ENCODE peak calls at places on chromosomes 12 and 14, in four cellular contexts. One of them, this sample, is unnamed.

GRCh38 chr14:33062881-33063280 is 124.2 kb downstream of the NPAS3 start:
- DNase-seq in suprapubic skin: no peak
- DNase-seq in stomach: no peak
- DNase-seq in SK-N-SH: peak
- DNase-seq in this sample: no peak

GRCh38 chr12:132831771-132832170 is 3.1 kb upstream of the GOLGA3 start:
- DNase-seq in stomach: no peak
- DNase-seq in SK-N-SH: no peak
- DNase-seq in suprapubic skin: no peak
- DNase-seq in this sample: no peak

GRCh38 chr12:92337128-92337527 is 191.5 kb upstream of the BTG1 start:
- DNase-seq in stomach: no peak
- DNase-seq in suprapubic skin: no peak
- DNase-seq in SK-N-SH: no peak
- DNase-seq in this sample: no peak

GRCh38 chr14:104895786-104896642 is 28.7 kb upstream of the PLD4 start:
- DNase-seq in SK-N-SH: peak
- DNase-seq in suprapubic skin: peak
- DNase-seq in stomach: peak
- DNase-seq in this sample: peak

GRCh38 chr14:89617471-89618291 is 200.6 kb upstream of the FOXN3 start:
- DNase-seq in SK-N-SH: peak
- DNase-seq in suprapubic skin: no peak
- DNase-seq in stomach: peak
- DNase-seq in this sample: peak

GRCh38 chr12:79360936-79361335 is 329.8 kb downstream of the PAWR start:
- DNase-seq in suprapubic skin: no peak
- DNase-seq in stomach: no peak
- DNase-seq in SK-N-SH: no peak
- DNase-seq in this sample: no peak

GRCh38 chr14:68759017-68759569 is 33.8 kb downstream of the ZFP36L1 start:
- DNase-seq in SK-N-SH: no peak
- DNase-seq in stomach: no peak
- DNase-seq in suprapubic skin: peak
- DNase-seq in this sample: no peak

GRCh38 chr12:26523708-26524150 is 309.3 kb downstream of the ITPR2 start:
- DNase-seq in SK-N-SH: peak
- DNase-seq in suprapubic skin: peak
- DNase-seq in stomach: peak
- DNase-seq in this sample: peak

GRCh38 chr14:76761198-76761848 is at the start of gene VASH1:
- DNase-seq in stomach: peak
- DNase-seq in suprapubic skin: no peak
- DNase-seq in SK-N-SH: peak
- DNase-seq in this sample: peak

GRCh38 chr12:60279224-60279623 is 683.4 kb downstream of the SLC16A7 start:
- DNase-seq in suprapubic skin: no peak
- DNase-seq in SK-N-SH: no peak
- DNase-seq in stomach: no peak
- DNase-seq in this sample: no peak

GRCh38 chr14:93683241-93683640 is 105.0 kb downstream of the PRIMA1 start:
- DNase-seq in SK-N-SH: peak
- DNase-seq in stomach: no peak
- DNase-seq in suprapubic skin: no peak
- DNase-seq in this sample: no peak

GRCh38 chr12:52038447-52038846 is 12.8 kb upstream of the NR4A1 start:
- DNase-seq in stomach: no peak
- DNase-seq in SK-N-SH: no peak
- DNase-seq in suprapubic skin: no peak
- DNase-seq in this sample: no peak

GRCh38 chr12:111160350-111161142 is 208.3 kb downstream of the PHETA1 start:
- DNase-seq in SK-N-SH: no peak
- DNase-seq in suprapubic skin: no peak
- DNase-seq in stomach: no peak
- DNase-seq in this sample: no peak

GRCh38 chr12:130097342-130097741 is 64.9 kb upstream of the FZD10 start:
- DNase-seq in SK-N-SH: no peak
- DNase-seq in suprapubic skin: no peak
- DNase-seq in stomach: no peak
- DNase-seq in this sample: no peak

GRCh38 chr14:103535891-103536565 is 7.0 kb downstream of the TRMT61A start:
- DNase-seq in stomach: no peak
- DNase-seq in SK-N-SH: no peak
- DNase-seq in suprapubic skin: no peak
- DNase-seq in this sample: no peak
- TF ChIP-seq POLR2AphosphoS5 in stomach: no peak
- TF ChIP-seq POLR2AphosphoS5 in SK-N-SH: no peak
- TF ChIP-seq POLR2AphosphoS5 in suprapubic skin: no peak
- TF ChIP-seq POLR2AphosphoS5 in this sample: no peak

DNA sequence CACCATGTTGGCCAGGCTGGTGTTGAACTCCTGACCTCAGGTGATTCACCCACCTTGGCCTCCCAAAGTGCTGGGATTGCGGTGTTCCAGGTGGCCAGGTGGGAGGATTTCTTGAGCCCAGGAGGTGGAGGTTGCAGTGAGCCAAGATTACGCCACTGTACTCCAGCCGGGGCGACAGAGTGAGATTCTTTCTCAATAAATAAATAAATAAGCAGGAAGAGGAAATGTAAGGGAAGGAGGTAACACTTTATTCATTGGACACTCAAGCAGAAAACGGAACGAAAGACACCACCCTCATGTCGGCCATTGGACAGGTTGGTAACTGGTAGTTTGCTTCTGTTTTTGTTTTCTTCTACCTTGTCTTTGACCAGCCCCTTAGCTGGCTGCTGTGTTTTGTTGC is 13.0 kb upstream of the NFATC4 start:
- DNase-seq in stomach: no peak
- DNase-seq in SK-N-SH: no peak
- DNase-seq in suprapubic skin: no peak
- DNase-seq in this sample: no peak
- H3K27ac ChIP-seq in stomach: no peak
- H3K27ac ChIP-seq in SK-N-SH: no peak
- H3K27ac ChIP-seq in suprapubic skin: no peak
- H3K27ac ChIP-seq in this sample: no peak

GRCh38 chr12:570949-571794 is 92.1 kb downstream of the NINJ2 start:
- DNase-seq in SK-N-SH: no peak
- DNase-seq in suprapubic skin: peak
- DNase-seq in stomach: peak
- DNase-seq in this sample: peak
- TF ChIP-seq POLR2AphosphoS5 in SK-N-SH: no peak
- TF ChIP-seq POLR2AphosphoS5 in suprapubic skin: no peak
- TF ChIP-seq POLR2AphosphoS5 in stomach: peak
- TF ChIP-seq POLR2AphosphoS5 in this sample: peak

GRCh38 chr12:93738199-93739058 is 61.3 kb downstream of the CRADD start:
- DNase-seq in stomach: no peak
- DNase-seq in suprapubic skin: no peak
- DNase-seq in SK-N-SH: no peak
- DNase-seq in this sample: no peak
- H3K27ac ChIP-seq in stomach: peak
- H3K27ac ChIP-seq in suprapubic skin: peak
- H3K27ac ChIP-seq in SK-N-SH: no peak
- H3K27ac ChIP-seq in this sample: peak